ENCODE peak calls at places on chromosomes 7 and 10, in six cellular contexts. R, U, N, M, D and J are unnamed samples.

GRCh38 chr7:31002256-31002655 is 38.5 kb downstream of the GHRHR start:
- DNase-seq in N (no peak), R (no peak), U (no peak), D (no peak), M (no peak), J (no peak)

GRCh38 chr10:86536294-86536861 is 14.8 kb upstream of the WAPL start:
- DNase-seq in N (no peak), U (no peak), D (no peak), M (no peak), R (no peak), J (no peak)

GRCh38 chr7:98788921-98789320 is 80.9 kb downstream of the TMEM130 start:
- DNase-seq in U (no peak), M (no peak), R (no peak), N (peak), D (no peak), J (no peak)

GRCh38 chr7:86768967-86769760 is 125.5 kb downstream of the GRM3 start:
- DNase-seq in N (no peak), M (no peak), R (no peak), U (peak), D (no peak), J (no peak)

GRCh38 chr10:50470798-50471582 is 152.8 kb downstream of the SGMS1 start:
- DNase-seq in U (no peak), R (no peak), D (no peak), M (peak), N (peak), J (no peak)

GRCh38 chr7:56287429-56288138 is 171.4 kb upstream of the NUPR2 start:
- DNase-seq in R (no peak), D (peak), U (no peak), N (no peak), M (peak), J (peak)

GRCh38 chr7:91083855-91084644 is 180.2 kb upstream of the FZD1 start:
- DNase-seq in U (peak), D (peak), N (no peak), R (no peak), M (no peak), J (no peak)

GRCh38 chr7:82384051-82384464 is 59.5 kb downstream of the CACNA2D1 start:
- DNase-seq in U (no peak), M (peak), R (no peak), D (no peak), N (no peak), J (no peak)

GRCh38 chr10:76626406-76626805 is 1011.2 kb downstream of the KCNMA1 start:
- DNase-seq in D (no peak), R (no peak), U (no peak), M (no peak), N (no peak), J (no peak)